ENCODE peak calls at places on chromosomes 16 and 17, in four cellular contexts. J is memory B cell, K is lower lobe of right lung, C is smooth muscle cell of the brain vasculature. X is an unnamed sample.

GRCh38 chr17:28717578-28718316 is at the start of gene RAB34:
- DNase-seq in J (peak), K (peak), C (no peak), X (no peak)

GRCh38 chr17:31115168-31115567 is 20.4 kb downstream of the NF1 start:
- DNase-seq in J (no peak), K (no peak), C (no peak), X (no peak)

GRCh38 chr17:7613769-7614421 is 802 bp downstream of the FXR2 start:
- DNase-seq in J (no peak), K (peak), C (no peak), X (no peak)

GRCh38 chr16:52405441-52405840 is 141.5 kb downstream of the TOX3 start:
- DNase-seq in J (no peak), K (no peak), C (no peak), X (no peak)

GRCh38 chr17:489758-490329 is 137.2 kb upstream of the RPH3AL start:
- DNase-seq in J (peak), K (peak), C (no peak), X (no peak)

GRCh38 chr17:37089998-37090397 is 141.2 kb downstream of the AATF start:
- DNase-seq in J (no peak), K (no peak), C (no peak), X (no peak)

GRCh38 chr17:33435716-33436301 is 142.7 kb upstream of the ASIC2 start:
- DNase-seq in J (no peak), K (no peak), C (no peak), X (no peak)

GRCh38 chr17:58344047-58344790 is 7.8 kb downstream of the SUPT4H1 start:
- DNase-seq in J (peak), K (no peak), C (no peak), X (no peak)

GRCh38 chr16:89565256-89565505 is 4.7 kb downstream of the RPL13 start:
- DNase-seq in J (no peak), K (no peak), C (no peak), X (no peak)

GRCh38 chr17:39775075-39775474 is 37.3 kb downstream of the GRB7 start:
- DNase-seq in J (no peak), K (no peak), C (no peak), X (no peak)

GRCh38 chr17:34847939-34848338 is 113.3 kb downstream of the CCT6B start:
- DNase-seq in J (no peak), K (no peak), C (no peak), X (no peak)

GRCh38 chr16:80176114-80176513 is 364.7 kb upstream of the DYNLRB2 start:
- DNase-seq in J (no peak), K (no peak), C (no peak), X (no peak)

GRCh38 chr17:50174444-50174843 is 8.6 kb downstream of the SGCA start:
- DNase-seq in J (no peak), K (no peak), C (no peak), X (no peak)

GRCh38 chr16:48535831-48536599 is 74.0 kb downstream of the N4BP1 start:
- DNase-seq in J (no peak), K (peak), C (peak), X (no peak)

GRCh38 chr16:88602091-88602490 is 31.9 kb downstream of the ZC3H18 start:
- DNase-seq in J (no peak), K (peak), C (no peak), X (no peak)

GRCh38 chr16:50297301-50298074 is 31.1 kb downstream of the ADCY7 start:
- DNase-seq in J (no peak), K (peak), C (no peak), X (no peak)

GRCh38 chr17:40464392-40464855 is 21.2 kb downstream of the IGFBP4 start:
- DNase-seq in J (no peak), K (no peak), C (no peak), X (no peak)

GRCh38 chr16:86775401-86775985 is 197.1 kb downstream of the FOXL1 start:
- DNase-seq in J (no peak), K (no peak), C (no peak), X (no peak)

GRCh38 chr17:64081802-64082799 is 47.8 kb downstream of the ERN1 start:
- DNase-seq in J (no peak), K (no peak), C (no peak), X (no peak)

GRCh38 chr17:65523853-65524664 is 37.4 kb downstream of the AXIN2 start:
- DNase-seq in J (no peak), K (no peak), C (no peak), X (no peak)

GRCh38 chr16:9389543-9390207 is 298.2 kb downstream of the HAPSTR1 start:
- DNase-seq in J (no peak), K (no peak), C (no peak), X (no peak)

GRCh38 chr17:76868176-76868668 is at the start of gene MGAT5B:
- DNase-seq in J (peak), K (peak), C (peak), X (no peak)

GRCh38 chr16:14088155-14088753 is 17.1 kb downstream of the MRTFB start:
- DNase-seq in J (no peak), K (no peak), C (no peak), X (no peak)

GRCh38 chr17:54992797-54993639 is 24.5 kb downstream of the STXBP4 start:
- DNase-seq in J (peak), K (no peak), C (no peak), X (peak)

GRCh38 chr16:86575754-86576557 is 2.4 kb upstream of the FOXL1 start:
- DNase-seq in J (no peak), K (no peak), C (peak), X (no peak)

GRCh38 chr17:39461911-39462641 is 790 bp downstream of the CDK12 start:
- DNase-seq in J (no peak), K (no peak), C (no peak), X (no peak)

GRCh38 chr17:61728297-61728836 is 135.0 kb downstream of the BRIP1 start:
- DNase-seq in J (no peak), K (no peak), C (no peak), X (no peak)

GRCh38 chr16:88649195-88649923 is 1.5 kb downstream of the CYBA start:
- DNase-seq in J (no peak), K (peak), C (no peak), X (no peak)

GRCh38 chr16:29665294-29666077 is 2.4 kb downstream of the SPN start:
- DNase-seq in J (no peak), K (no peak), C (no peak), X (no peak)

GRCh38 chr16:46573008-46573833 is 48.0 kb downstream of the SHCBP1 start:
- DNase-seq in J (no peak), K (no peak), C (peak), X (peak)

GRCh38 chr16:11114366-11115164 is 141.4 kb downstream of the SOCS1 start:
- DNase-seq in J (no peak), K (no peak), C (no peak), X (no peak)

GRCh38 chr17:8420041-8420934 is 15.4 kb upstream of the NDEL1 start:
- DNase-seq in J (no peak), K (peak), C (peak), X (no peak)

GRCh38 chr16:47613251-47613650 is 152.1 kb downstream of the PHKB start:
- DNase-seq in J (no peak), K (no peak), C (no peak), X (no peak)

GRCh38 chr17:75684249-75684648 is 17.1 kb downstream of the SAP30BP start:
- DNase-seq in J (no peak), K (no peak), C (no peak), X (no peak)

GRCh38 chr16:51888021-51888420 is 658.9 kb downstream of the TOX3 start:
- DNase-seq in J (no peak), K (no peak), C (no peak), X (no peak)

GRCh38 chr17:60169921-60170817 is 20.4 kb downstream of the CA4 start:
- DNase-seq in J (no peak), K (no peak), C (no peak), X (no peak)

GRCh38 chr16:78871241-78871640 is 729.3 kb downstream of the MAF start:
- DNase-seq in J (no peak), K (no peak), C (no peak), X (no peak)

GRCh38 chr16:87945351-87946042 is 5.7 kb upstream of the BANP start:
- DNase-seq in J (no peak), K (peak), C (no peak), X (no peak)

GRCh38 chr17:78947235-78948153 is 22.3 kb upstream of the TIMP2 start:
- DNase-seq in J (no peak), K (no peak), C (no peak), X (no peak)